ENCODE peak calls at places on chromosomes 3 and 15, in seven cellular contexts. B is HuH-7, O is gastrocnemius medialis, P is H54, Q is NAMALWA, I is C1 segment of cervical spinal cord, J is AG10803. S is an unnamed sample.

GRCh38 chr3:70982700-70983140 is 600.8 kb downstream of the FOXP1 start:
- DNase-seq in I (no peak), B (no peak), J (peak), P (peak), O (peak), Q (no peak), S (no peak)

GRCh38 chr3:85081191-85081895 is 122.6 kb downstream of the CADM2 start:
- DNase-seq in B (no peak), O (no peak), I (peak), P (no peak), Q (no peak), J (no peak), S (no peak)

GRCh38 chr3:43153189-43154083 is 47.6 kb upstream of the POMGNT2 start:
- DNase-seq in B (no peak), P (no peak), J (peak), I (peak), Q (no peak), O (peak), S (no peak)

GRCh38 chr15:100703032-100703578 is 100.7 kb downstream of the ASB7 start:
- DNase-seq in I (no peak), B (no peak), P (no peak), O (no peak), Q (peak), J (peak), S (no peak)

GRCh38 chr3:185828755-185829154 is 3.9 kb upstream of the IGF2BP2 start:
- DNase-seq in Q (no peak), I (no peak), B (no peak), O (no peak), P (no peak), J (no peak), S (no peak)

GRCh38 chr15:35999211-35999610 is 453.2 kb upstream of the DPH6 start:
- DNase-seq in J (no peak), O (no peak), I (no peak), P (no peak), Q (no peak), B (no peak), S (no peak)

GRCh38 chr15:40105517-40106202 is 3.0 kb downstream of the BMF start:
- DNase-seq in Q (no peak), P (no peak), J (no peak), B (no peak), I (no peak), O (no peak), S (no peak)

GRCh38 chr3:196115678-196116083 is 33.8 kb upstream of the TFRC start:
- DNase-seq in J (no peak), I (no peak), Q (peak), B (no peak), O (no peak), P (no peak), S (no peak)

GRCh38 chr3:5192568-5193319 is 5.2 kb downstream of the EDEM1 start:
- DNase-seq in I (no peak), J (no peak), B (no peak), O (peak), Q (peak), P (no peak), S (no peak)

GRCh38 chr3:95048564-95048963 is 985.7 kb downstream of the NSUN3 start:
- DNase-seq in P (no peak), B (no peak), O (no peak), Q (no peak), I (no peak), J (no peak), S (no peak)

GRCh38 chr3:32340039-32340438 is 51.6 kb upstream of the CMTM7 start:
- DNase-seq in J (peak), O (no peak), I (peak), Q (peak), B (peak), P (no peak), S (no peak)

GRCh38 chr3:97993526-97993925 is 21.3 kb upstream of the RIOX2 start:
- DNase-seq in Q (no peak), J (no peak), B (no peak), O (no peak), P (no peak), I (no peak), S (no peak)

GRCh38 chr15:101664303-101664913 is 12.2 kb upstream of the TM2D3 start:
- DNase-seq in I (no peak), Q (peak), J (peak), O (no peak), B (peak), P (no peak), S (no peak)